ENCODE peak calls at places on chromosomes 5 and 9, in ten cellular contexts. D, F, O, K, X, M, N, Y, I and E are unnamed samples.

GRCh38 chr9:114078021-114078780 is at the start of gene AMBP:
- DNase-seq in D (no peak), F (peak), O (no peak), K (no peak), X (no peak), M (no peak), N (no peak), Y (peak), I (no peak), E (peak)

GRCh38 chr5:149452665-149453617 is 73.8 kb upstream of the IL17B start:
- DNase-seq in D (peak), F (no peak), O (no peak), K (peak), X (peak), M (peak), N (no peak), Y (no peak), I (peak), E (peak)

GRCh38 chr9:70094747-70095146 is 51.1 kb downstream of the MAMDC2 start:
- DNase-seq in D (no peak), F (no peak), O (no peak), K (no peak), X (no peak), M (no peak), N (no peak), Y (no peak), I (no peak), E (no peak)

GRCh38 chr5:78538240-78538850 is 110.2 kb downstream of the LHFPL2 start:
- DNase-seq in D (no peak), F (no peak), O (no peak), K (no peak), X (no peak), M (no peak), N (no peak), Y (no peak), I (peak), E (no peak)

GRCh38 chr5:178320281-178320855 is 87.8 kb upstream of the PHYKPL start:
- DNase-seq in D (no peak), F (no peak), O (no peak), K (no peak), X (no peak), M (no peak), N (no peak), Y (no peak), I (no peak), E (no peak)

GRCh38 chr5:136174021-136174659 is 18.8 kb downstream of the SMIM32 start:
- DNase-seq in D (peak), F (no peak), O (peak), K (no peak), X (peak), M (peak), N (no peak), Y (no peak), I (peak), E (peak)

GRCh38 chr5:171957591-171958251 is 48.7 kb downstream of the FBXW11 start:
- DNase-seq in D (no peak), F (no peak), O (no peak), K (no peak), X (no peak), M (no peak), N (no peak), Y (no peak), I (no peak), E (no peak)

GRCh38 chr5:133785182-133785581 is 172.8 kb upstream of the FSTL4 start:
- DNase-seq in D (no peak), F (no peak), O (no peak), K (no peak), X (no peak), M (peak), N (no peak), Y (no peak), I (peak), E (peak)

GRCh38 chr5:160039810-160040470 is 31.0 kb downstream of the TTC1 start:
- DNase-seq in D (no peak), F (no peak), O (no peak), K (no peak), X (peak), M (no peak), N (no peak), Y (no peak), I (peak), E (no peak)

GRCh38 chr9:8718121-8718725 is 918.6 kb upstream of the DMAC1 start:
- DNase-seq in D (peak), F (no peak), O (no peak), K (no peak), X (peak), M (peak), N (no peak), Y (no peak), I (peak), E (no peak)

GRCh38 chr5:144209421-144209820 is 38.7 kb downstream of the KCTD16 start:
- DNase-seq in D (no peak), F (no peak), O (no peak), K (no peak), X (no peak), M (no peak), N (no peak), Y (no peak), I (no peak), E (no peak)

GRCh38 chr9:127974769-127975261 is 6.0 kb downstream of the EEIG1 start:
- DNase-seq in D (no peak), F (no peak), O (no peak), K (no peak), X (no peak), M (peak), N (no peak), Y (no peak), I (no peak), E (no peak)

GRCh38 chr5:67971223-67971830 is 244.2 kb upstream of the PIK3R1 start:
- DNase-seq in D (no peak), F (no peak), O (no peak), K (no peak), X (peak), M (no peak), N (no peak), Y (no peak), I (peak), E (no peak)

GRCh38 chr5:135095052-135095715 is 61.2 kb upstream of the PITX1 start:
- DNase-seq in D (no peak), F (no peak), O (no peak), K (no peak), X (no peak), M (no peak), N (peak), Y (no peak), I (no peak), E (no peak)

GRCh38 chr5:67432601-67433000 is 236.0 kb upstream of the CD180 start:
- DNase-seq in D (no peak), F (no peak), O (no peak), K (no peak), X (no peak), M (no peak), N (no peak), Y (no peak), I (no peak), E (no peak)

GRCh38 chr5:158155811-158156495 is 297.0 kb upstream of the CLINT1 start:
- DNase-seq in D (no peak), F (no peak), O (no peak), K (no peak), X (no peak), M (no peak), N (no peak), Y (no peak), I (no peak), E (no peak)

GRCh38 chr5:181044093-181044599 is 4.1 kb downstream of the BTNL9 start:
- DNase-seq in D (no peak), F (no peak), O (no peak), K (no peak), X (no peak), M (no peak), N (peak), Y (no peak), I (no peak), E (no peak)

GRCh38 chr5:142500506-142500905 is 175.7 kb upstream of the SPRY4 start:
- DNase-seq in D (no peak), F (no peak), O (no peak), K (no peak), X (no peak), M (no peak), N (no peak), Y (no peak), I (no peak), E (no peak)

GRCh38 chr9:90393355-90394152 is 249.1 kb downstream of the DIRAS2 start:
- DNase-seq in D (no peak), F (no peak), O (no peak), K (no peak), X (no peak), M (no peak), N (no peak), Y (no peak), I (no peak), E (no peak)

GRCh38 chr9:137607141-137607857 is 1.8 kb downstream of the ARRDC1 start:
- DNase-seq in D (no peak), F (no peak), O (no peak), K (no peak), X (peak), M (no peak), N (no peak), Y (no peak), I (no peak), E (no peak)

GRCh38 chr9:137606005-137606601 is 617 bp downstream of the ARRDC1 start:
- DNase-seq in D (no peak), F (peak), O (no peak), K (no peak), X (no peak), M (peak), N (peak), Y (peak), I (no peak), E (peak)

GRCh38 chr9:137604345-137605145 is 941 bp upstream of the ARRDC1 start:
- DNase-seq in D (no peak), F (no peak), O (no peak), K (peak), X (no peak), M (peak), N (no peak), Y (no peak), I (no peak), E (peak)

GRCh38 chr9:137605146-137606004 is at the start of gene ARRDC1:
- DNase-seq in D (peak), F (peak), O (peak), K (peak), X (peak), M (peak), N (peak), Y (peak), I (peak), E (peak)

GRCh38 chr9:137606734-137607138 is 1.2 kb downstream of the ARRDC1 start:
- DNase-seq in D (no peak), F (peak), O (no peak), K (no peak), X (no peak), M (no peak), N (no peak), Y (no peak), I (no peak), E (no peak)
- TF ChIP-seq CTCF in D (no peak), F (no peak), O (no peak), K (no peak), X (no peak), M (no peak), N (no peak), Y (no peak), I (no peak), E (no peak)

GRCh38 chr5:165457854-165458481 is 1952.5 kb downstream of the MAT2B start:
- DNase-seq in D (no peak), F (no peak), O (no peak), K (no peak), X (peak), M (peak), N (no peak), Y (no peak), I (peak), E (peak)
- TF ChIP-seq CTCF in D (peak), F (peak), O (peak), K (peak), X (peak), M (peak), N (no peak), Y (peak), I (peak), E (peak)

DNA sequence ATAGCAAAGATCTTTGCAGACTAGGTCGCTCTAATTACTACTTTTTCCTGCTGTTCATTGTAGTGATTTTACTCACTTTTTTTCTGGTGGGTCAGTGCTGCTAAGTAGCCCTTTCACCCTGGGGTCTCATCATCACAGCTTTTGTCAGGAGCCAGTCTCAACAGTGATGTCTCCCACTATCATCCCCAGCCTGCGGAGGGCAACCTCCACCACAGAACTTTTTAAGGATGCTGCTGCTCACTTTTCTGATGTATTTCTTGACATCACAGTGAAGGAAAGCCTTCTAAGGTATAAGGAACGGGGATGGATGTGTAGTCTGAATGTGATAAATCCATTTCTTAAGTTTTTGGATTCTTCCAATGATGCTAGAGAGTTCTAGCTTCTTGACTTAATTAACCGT is 242.5 kb upstream of the RIOK2 start:
- DNase-seq in D (peak), F (no peak), O (no peak), K (no peak), X (peak), M (peak), N (no peak), Y (no peak), I (peak), E (peak)
- TF ChIP-seq CTCF in D (peak), F (no peak), O (peak), K (no peak), X (peak), M (peak), N (no peak), Y (peak), I (peak), E (peak)

GRCh38 chr9:93035821-93036351 is 22.6 kb upstream of the SUSD3 start:
- DNase-seq in D (no peak), F (no peak), O (no peak), K (no peak), X (no peak), M (no peak), N (no peak), Y (no peak), I (no peak), E (no peak)
- TF ChIP-seq CTCF in D (no peak), F (no peak), O (no peak), K (no peak), X (no peak), M (no peak), N (no peak), Y (no peak), I (no peak), E (no peak)

DNA sequence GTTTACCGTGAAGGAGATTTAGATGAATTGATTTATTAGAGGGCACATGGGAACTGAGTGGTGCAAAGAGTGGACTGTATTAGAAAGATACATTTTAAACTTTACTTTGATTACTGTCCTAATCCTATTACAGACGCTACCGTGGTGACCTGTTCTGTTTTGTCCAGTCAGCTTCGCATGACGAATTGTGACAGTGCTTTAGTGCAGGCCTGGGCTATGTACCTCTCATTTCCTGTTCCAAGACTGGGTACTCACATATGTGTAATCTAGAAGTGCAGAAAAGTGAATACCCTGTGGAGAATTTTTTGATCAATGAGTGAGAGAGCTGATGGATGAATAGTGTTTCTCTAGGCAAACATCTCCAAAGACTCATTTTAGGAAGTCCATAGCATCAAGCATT is 385.9 kb downstream of the ANXA1 start:
- DNase-seq in D (no peak), F (no peak), O (no peak), K (no peak), X (no peak), M (no peak), N (no peak), Y (no peak), I (no peak), E (no peak)
- TF ChIP-seq CTCF in D (no peak), F (no peak), O (no peak), K (no peak), X (no peak), M (no peak), N (no peak), Y (no peak), I (no peak), E (no peak)

DNA sequence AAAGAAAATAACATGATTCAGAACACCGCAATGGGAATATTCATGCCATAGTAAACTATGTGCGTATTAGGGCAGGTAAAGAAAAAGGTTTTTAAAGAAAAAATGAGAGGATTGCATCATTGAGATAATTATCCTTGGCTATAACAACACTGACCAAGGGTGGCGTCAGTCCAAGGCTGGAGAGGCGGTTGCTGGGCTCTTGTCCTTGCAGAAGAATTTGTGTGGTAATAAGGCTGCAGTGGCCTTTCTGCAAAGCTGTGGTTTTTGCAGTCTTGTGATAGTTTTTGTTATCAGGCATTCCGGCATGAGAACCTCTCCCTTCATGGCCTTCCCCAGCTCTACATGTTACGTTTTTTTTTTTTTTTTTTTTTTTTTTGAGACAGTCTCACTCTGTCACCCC is 14.0 kb downstream of the BOD1 start:
- DNase-seq in D (peak), F (no peak), O (no peak), K (no peak), X (peak), M (no peak), N (no peak), Y (no peak), I (peak), E (peak)
- TF ChIP-seq CTCF in D (no peak), F (no peak), O (no peak), K (no peak), X (no peak), M (no peak), N (no peak), Y (no peak), I (no peak), E (peak)

GRCh38 chr5:59385700-59386099 is 507.8 kb downstream of the PDE4D start:
- DNase-seq in D (no peak), F (no peak), O (no peak), K (no peak), X (no peak), M (no peak), N (no peak), Y (no peak), I (no peak), E (peak)

GRCh38 chr5:59380350-59380951 is 513.1 kb downstream of the PDE4D start:
- DNase-seq in D (peak), F (no peak), O (peak), K (no peak), X (peak), M (peak), N (no peak), Y (no peak), I (peak), E (peak)
- TF ChIP-seq CTCF in D (peak), F (peak), O (peak), K (peak), X (peak), M (peak), N (peak), Y (peak), I (peak), E (peak)

DNA sequence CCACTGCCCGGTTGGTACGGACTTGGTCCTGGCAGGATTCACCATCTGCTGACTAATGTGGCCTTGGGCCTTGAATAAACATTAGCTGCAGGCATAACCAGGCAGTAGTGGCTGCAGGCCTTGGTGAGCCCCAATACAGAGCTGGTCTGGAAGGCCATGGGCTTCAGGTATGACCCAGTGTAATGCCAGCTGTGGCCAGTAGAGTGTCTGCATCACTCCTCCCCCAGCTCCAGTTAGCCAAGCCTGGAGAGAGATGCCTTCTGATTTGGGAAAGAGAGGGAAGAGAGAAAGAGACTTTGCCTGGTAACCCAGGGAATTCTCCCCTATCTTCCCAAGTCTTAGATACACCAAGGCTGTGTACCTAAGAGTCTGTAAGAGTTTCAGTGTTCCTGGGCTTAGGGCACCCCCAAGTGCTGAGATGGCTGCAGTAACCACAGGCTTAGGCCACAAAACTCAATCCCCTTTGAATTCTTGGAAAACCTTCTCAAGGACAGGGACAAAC is 5.6 kb upstream of the C5 start:
- DNase-seq in D (no peak), F (no peak), O (no peak), K (no peak), X (peak), M (peak), N (no peak), Y (no peak), I (peak), E (peak)
- TF ChIP-seq CTCF in D (peak), F (peak), O (no peak), K (peak), X (peak), M (peak), N (no peak), Y (peak), I (peak), E (peak)